ENCODE peak calls at places on chromosome 4, in ten cellular contexts. One of them, this sample, is unnamed.

GRCh38 chr4:71189471-71189870 is 149.3 kb upstream of the SLC4A4 start:
- DNase-seq in NAMALWA: no peak
- DNase-seq in Kasumi-1: no peak
- DNase-seq in NCI-H2081: no peak
- DNase-seq in lower lobe of right lung: no peak
- DNase-seq in GM13976: no peak
- DNase-seq in activated gamma-delta T cell treated with Interleukin-2 at 50 U/mL for 16 hours: no peak
- DNase-seq in activated CD4-positive, alpha-beta T cell treated with anti-CD3 and anti-CD28 coated beads, Interleukin-2, amount 10 ng/mL, durations not matched to agents 7 days and 5 days: no peak
- DNase-seq in amniotic stem cell: peak
- DNase-seq in NCI-H1092: no peak
- DNase-seq in this sample: peak

GRCh38 chr4:2931765-2932560 is 31.2 kb downstream of the NOP14 start:
- DNase-seq in Kasumi-1: peak
- DNase-seq in NCI-H1092: no peak
- DNase-seq in NAMALWA: peak
- DNase-seq in NCI-H2081: no peak
- DNase-seq in activated gamma-delta T cell treated with Interleukin-2 at 50 U/mL for 16 hours: peak
- DNase-seq in lower lobe of right lung: peak
- DNase-seq in GM13976: peak
- DNase-seq in activated CD4-positive, alpha-beta T cell treated with anti-CD3 and anti-CD28 coated beads, Interleukin-2, amount 10 ng/mL, durations not matched to agents 7 days and 5 days: peak
- DNase-seq in amniotic stem cell: no peak
- DNase-seq in this sample: no peak

GRCh38 chr4:11748169-11748872 is 319.6 kb upstream of the HS3ST1 start:
- DNase-seq in Kasumi-1: no peak
- DNase-seq in GM13976: no peak
- DNase-seq in amniotic stem cell: peak
- DNase-seq in NAMALWA: no peak
- DNase-seq in NCI-H1092: no peak
- DNase-seq in activated CD4-positive, alpha-beta T cell treated with anti-CD3 and anti-CD28 coated beads, Interleukin-2, amount 10 ng/mL, durations not matched to agents 7 days and 5 days: no peak
- DNase-seq in activated gamma-delta T cell treated with Interleukin-2 at 50 U/mL for 16 hours: no peak
- DNase-seq in NCI-H2081: peak
- DNase-seq in lower lobe of right lung: no peak
- DNase-seq in this sample: no peak

GRCh38 chr4:2909583-2909982 is 53.6 kb downstream of the NOP14 start:
- DNase-seq in lower lobe of right lung: no peak
- DNase-seq in NAMALWA: no peak
- DNase-seq in NCI-H1092: no peak
- DNase-seq in activated CD4-positive, alpha-beta T cell treated with anti-CD3 and anti-CD28 coated beads, Interleukin-2, amount 10 ng/mL, durations not matched to agents 7 days and 5 days: no peak
- DNase-seq in activated gamma-delta T cell treated with Interleukin-2 at 50 U/mL for 16 hours: no peak
- DNase-seq in amniotic stem cell: no peak
- DNase-seq in GM13976: no peak
- DNase-seq in NCI-H2081: no peak
- DNase-seq in Kasumi-1: no peak
- DNase-seq in this sample: no peak

GRCh38 chr4:187289371-187289770 is 565.7 kb upstream of the FAT1 start:
- DNase-seq in NCI-H2081: no peak
- DNase-seq in activated gamma-delta T cell treated with Interleukin-2 at 50 U/mL for 16 hours: no peak
- DNase-seq in NAMALWA: no peak
- DNase-seq in GM13976: no peak
- DNase-seq in activated CD4-positive, alpha-beta T cell treated with anti-CD3 and anti-CD28 coated beads, Interleukin-2, amount 10 ng/mL, durations not matched to agents 7 days and 5 days: no peak
- DNase-seq in Kasumi-1: no peak
- DNase-seq in NCI-H1092: no peak
- DNase-seq in amniotic stem cell: no peak
- DNase-seq in lower lobe of right lung: no peak
- DNase-seq in this sample: no peak

GRCh38 chr4:182533948-182534347 is 290.7 kb downstream of the TENM3 start:
- DNase-seq in NCI-H2081: no peak
- DNase-seq in GM13976: no peak
- DNase-seq in Kasumi-1: no peak
- DNase-seq in activated gamma-delta T cell treated with Interleukin-2 at 50 U/mL for 16 hours: no peak
- DNase-seq in NCI-H1092: no peak
- DNase-seq in NAMALWA: no peak
- DNase-seq in amniotic stem cell: no peak
- DNase-seq in activated CD4-positive, alpha-beta T cell treated with anti-CD3 and anti-CD28 coated beads, Interleukin-2, amount 10 ng/mL, durations not matched to agents 7 days and 5 days: no peak
- DNase-seq in lower lobe of right lung: no peak
- DNase-seq in this sample: peak

GRCh38 chr4:15506464-15506863 is 36.8 kb downstream of the CC2D2A start:
- DNase-seq in lower lobe of right lung: no peak
- DNase-seq in NCI-H2081: no peak
- DNase-seq in activated gamma-delta T cell treated with Interleukin-2 at 50 U/mL for 16 hours: no peak
- DNase-seq in Kasumi-1: no peak
- DNase-seq in activated CD4-positive, alpha-beta T cell treated with anti-CD3 and anti-CD28 coated beads, Interleukin-2, amount 10 ng/mL, durations not matched to agents 7 days and 5 days: no peak
- DNase-seq in GM13976: no peak
- DNase-seq in NCI-H1092: no peak
- DNase-seq in NAMALWA: no peak
- DNase-seq in amniotic stem cell: no peak
- DNase-seq in this sample: peak

GRCh38 chr4:2366252-2367192 is 51.9 kb downstream of the ZFYVE28 start:
- DNase-seq in activated gamma-delta T cell treated with Interleukin-2 at 50 U/mL for 16 hours: no peak
- DNase-seq in NAMALWA: peak
- DNase-seq in GM13976: no peak
- DNase-seq in NCI-H1092: peak
- DNase-seq in amniotic stem cell: no peak
- DNase-seq in Kasumi-1: no peak
- DNase-seq in lower lobe of right lung: peak
- DNase-seq in activated CD4-positive, alpha-beta T cell treated with anti-CD3 and anti-CD28 coated beads, Interleukin-2, amount 10 ng/mL, durations not matched to agents 7 days and 5 days: no peak
- DNase-seq in NCI-H2081: peak
- DNase-seq in this sample: no peak

GRCh38 chr4:75821966-75822365 is 80.3 kb downstream of the PPEF2 start:
- DNase-seq in Kasumi-1: no peak
- DNase-seq in activated gamma-delta T cell treated with Interleukin-2 at 50 U/mL for 16 hours: no peak
- DNase-seq in NCI-H1092: no peak
- DNase-seq in NCI-H2081: no peak
- DNase-seq in amniotic stem cell: no peak
- DNase-seq in lower lobe of right lung: no peak
- DNase-seq in NAMALWA: no peak
- DNase-seq in GM13976: no peak
- DNase-seq in activated CD4-positive, alpha-beta T cell treated with anti-CD3 and anti-CD28 coated beads, Interleukin-2, amount 10 ng/mL, durations not matched to agents 7 days and 5 days: no peak
- DNase-seq in this sample: no peak

GRCh38 chr4:163448541-163449203 is 24.9 kb downstream of the TKTL2 start:
- DNase-seq in amniotic stem cell: no peak
- DNase-seq in lower lobe of right lung: no peak
- DNase-seq in NCI-H1092: no peak
- DNase-seq in activated gamma-delta T cell treated with Interleukin-2 at 50 U/mL for 16 hours: no peak
- DNase-seq in GM13976: no peak
- DNase-seq in Kasumi-1: no peak
- DNase-seq in activated CD4-positive, alpha-beta T cell treated with anti-CD3 and anti-CD28 coated beads, Interleukin-2, amount 10 ng/mL, durations not matched to agents 7 days and 5 days: no peak
- DNase-seq in NCI-H2081: no peak
- DNase-seq in NAMALWA: no peak
- DNase-seq in this sample: peak

GRCh38 chr4:87073570-87074470 is 139.0 kb downstream of the AFF1 start:
- DNase-seq in Kasumi-1: no peak
- DNase-seq in GM13976: peak
- DNase-seq in NCI-H2081: peak
- DNase-seq in amniotic stem cell: no peak
- DNase-seq in activated CD4-positive, alpha-beta T cell treated with anti-CD3 and anti-CD28 coated beads, Interleukin-2, amount 10 ng/mL, durations not matched to agents 7 days and 5 days: peak
- DNase-seq in NAMALWA: peak
- DNase-seq in NCI-H1092: peak
- DNase-seq in lower lobe of right lung: peak
- DNase-seq in activated gamma-delta T cell treated with Interleukin-2 at 50 U/mL for 16 hours: peak
- DNase-seq in this sample: no peak

GRCh38 chr4:173466101-173466500 is 63.9 kb downstream of the HAND2 start:
- DNase-seq in NCI-H1092: no peak
- DNase-seq in NAMALWA: no peak
- DNase-seq in Kasumi-1: no peak
- DNase-seq in activated CD4-positive, alpha-beta T cell treated with anti-CD3 and anti-CD28 coated beads, Interleukin-2, amount 10 ng/mL, durations not matched to agents 7 days and 5 days: no peak
- DNase-seq in amniotic stem cell: no peak
- DNase-seq in NCI-H2081: no peak
- DNase-seq in lower lobe of right lung: no peak
- DNase-seq in GM13976: no peak
- DNase-seq in activated gamma-delta T cell treated with Interleukin-2 at 50 U/mL for 16 hours: no peak
- DNase-seq in this sample: no peak

GRCh38 chr4:19399001-19399400 is 852.7 kb upstream of the SLIT2 start:
- DNase-seq in NCI-H1092: no peak
- DNase-seq in lower lobe of right lung: no peak
- DNase-seq in activated gamma-delta T cell treated with Interleukin-2 at 50 U/mL for 16 hours: no peak
- DNase-seq in NAMALWA: no peak
- DNase-seq in GM13976: no peak
- DNase-seq in amniotic stem cell: no peak
- DNase-seq in activated CD4-positive, alpha-beta T cell treated with anti-CD3 and anti-CD28 coated beads, Interleukin-2, amount 10 ng/mL, durations not matched to agents 7 days and 5 days: no peak
- DNase-seq in Kasumi-1: no peak
- DNase-seq in NCI-H2081: no peak
- DNase-seq in this sample: no peak

GRCh38 chr4:2337896-2338295 is 76.0 kb upstream of the MXD4 start:
- DNase-seq in Kasumi-1: no peak
- DNase-seq in NAMALWA: no peak
- DNase-seq in NCI-H1092: no peak
- DNase-seq in lower lobe of right lung: no peak
- DNase-seq in activated CD4-positive, alpha-beta T cell treated with anti-CD3 and anti-CD28 coated beads, Interleukin-2, amount 10 ng/mL, durations not matched to agents 7 days and 5 days: no peak
- DNase-seq in NCI-H2081: no peak
- DNase-seq in activated gamma-delta T cell treated with Interleukin-2 at 50 U/mL for 16 hours: no peak
- DNase-seq in amniotic stem cell: no peak
- DNase-seq in GM13976: no peak
- DNase-seq in this sample: no peak

GRCh38 chr4:133146574-133147198 is 2.4 kb upstream of the PCDH10 start:
- DNase-seq in NAMALWA: peak
- DNase-seq in lower lobe of right lung: no peak
- DNase-seq in Kasumi-1: peak
- DNase-seq in GM13976: peak
- DNase-seq in NCI-H2081: peak
- DNase-seq in NCI-H1092: no peak
- DNase-seq in activated gamma-delta T cell treated with Interleukin-2 at 50 U/mL for 16 hours: no peak
- DNase-seq in amniotic stem cell: no peak
- DNase-seq in activated CD4-positive, alpha-beta T cell treated with anti-CD3 and anti-CD28 coated beads, Interleukin-2, amount 10 ng/mL, durations not matched to agents 7 days and 5 days: no peak
- DNase-seq in this sample: no peak

GRCh38 chr4:33160126-33160525 is 2440.0 kb downstream of the PCDH7 start:
- DNase-seq in amniotic stem cell: peak
- DNase-seq in lower lobe of right lung: no peak
- DNase-seq in GM13976: no peak
- DNase-seq in NCI-H1092: no peak
- DNase-seq in NCI-H2081: peak
- DNase-seq in Kasumi-1: peak
- DNase-seq in NAMALWA: peak
- DNase-seq in activated CD4-positive, alpha-beta T cell treated with anti-CD3 and anti-CD28 coated beads, Interleukin-2, amount 10 ng/mL, durations not matched to agents 7 days and 5 days: no peak
- DNase-seq in activated gamma-delta T cell treated with Interleukin-2 at 50 U/mL for 16 hours: no peak
- DNase-seq in this sample: no peak